ENCODE peak calls at places on chromosome 12, in seven cellular contexts. D, R, C, Y, O, Z and G are unnamed samples.

GRCh38 chr12:118058881-118059644 is 1.9 kb downstream of the WSB2 start:
- DNase-seq in D (peak; percentile 47), R (no peak), C (no peak), Y (no peak), O (no peak), Z (peak; percentile 57), G (no peak)

GRCh38 chr12:15789215-15790171 is at the start of gene EPS8:
- DNase-seq in D (peak; percentile 91), R (peak; percentile 93), C (peak; percentile 92), Y (peak; percentile 95), O (peak; percentile 92), Z (peak; percentile 92), G (peak; percentile 98)

GRCh38 chr12:106736051-106736957 is 38.2 kb upstream of the RIC8B start:
- DNase-seq in D (no peak), R (peak; percentile 42), C (no peak), Y (no peak), O (no peak), Z (peak; percentile 79), G (no peak)

GRCh38 chr12:53187145-53187899 is 6.6 kb upstream of the CSAD start:
- DNase-seq in D (no peak), R (no peak), C (no peak), Y (no peak), O (no peak), Z (peak; percentile 98), G (no peak)

GRCh38 chr12:106154781-106155273 is 16.1 kb upstream of the NUAK1 start:
- DNase-seq in D (no peak), R (no peak), C (no peak), Y (no peak), O (no peak), Z (no peak), G (no peak)

GRCh38 chr12:55736076-55736475 is 6.8 kb upstream of the GDF11 start:
- DNase-seq in D (no peak), R (no peak), C (no peak), Y (no peak), O (no peak), Z (no peak), G (no peak)

GRCh38 chr12:24222968-24223367 is 273.5 kb upstream of the SOX5 start:
- DNase-seq in D (peak; percentile 87), R (no peak), C (no peak), Y (no peak), O (peak; percentile 77), Z (no peak), G (no peak)

GRCh38 chr12:93434305-93434704 is 7.4 kb downstream of the UBE2N start:
- DNase-seq in D (peak; percentile 43), R (no peak), C (no peak), Y (no peak), O (peak; percentile 26), Z (no peak), G (no peak)

GRCh38 chr12:6326316-6326959 is 15.4 kb downstream of the TNFRSF1A start:
- DNase-seq in D (peak; percentile 52), R (peak; percentile 94), C (no peak), Y (peak; percentile 90), O (peak; percentile 82), Z (no peak), G (no peak)

GRCh38 chr12:46946137-46946536 is 120.3 kb upstream of the SLC38A4 start:
- DNase-seq in D (peak; percentile 95), R (no peak), C (no peak), Y (no peak), O (peak; percentile 57), Z (no peak), G (no peak)

GRCh38 chr12:111991946-111992345 is 21.0 kb downstream of the TMEM116 start:
- DNase-seq in D (peak; percentile 69), R (no peak), C (no peak), Y (no peak), O (peak; percentile 26), Z (no peak), G (no peak)
- H2AK5ac ChIP-seq in D (no peak overlapping the region), R (no peak overlapping the region), C (no peak overlapping the region), Y (no peak overlapping the region), O (no peak overlapping the region), Z (no peak overlapping the region), G (no peak overlapping the region)

DNA sequence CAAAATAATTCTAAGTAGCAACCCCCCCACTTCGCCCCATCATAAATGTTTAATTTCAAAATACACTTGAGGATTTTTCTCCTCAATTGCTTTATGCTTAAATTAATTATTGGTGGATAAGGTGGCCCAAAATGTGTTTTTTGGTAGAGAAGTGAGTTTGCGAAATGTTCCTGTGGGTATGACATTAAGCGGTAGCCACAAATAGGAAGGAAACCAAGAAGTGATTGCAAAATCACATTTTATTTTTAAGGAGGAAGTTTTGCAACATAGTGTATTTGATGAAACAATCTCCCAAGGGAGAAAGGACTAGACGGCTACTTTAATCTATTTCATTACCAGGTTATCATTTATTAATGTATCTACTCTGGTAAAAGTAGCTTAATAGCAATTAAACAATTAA is 25.5 kb downstream of the SLC25A3 start:
- DNase-seq in D (peak; percentile 25), R (no peak), C (no peak), Y (no peak), O (peak; percentile 68), Z (no peak), G (no peak)
- H4K8ac ChIP-seq in D (no peak overlapping the region), R (no peak overlapping the region), C (no peak overlapping the region), Y (no peak overlapping the region), O (no peak overlapping the region), Z (no peak overlapping the region), G (no peak overlapping the region)

GRCh38 chr12:96132819-96133218 is 61.4 kb upstream of the ELK3 start:
- DNase-seq in D (no peak), R (peak; percentile 46), C (no peak), Y (no peak), O (no peak), Z (no peak), G (no peak)

GRCh38 chr12:96136129-96136528 is 58.0 kb upstream of the ELK3 start:
- DNase-seq in D (peak; percentile 61), R (peak; percentile 74), C (no peak), Y (no peak), O (peak; percentile 42), Z (no peak), G (no peak)

GRCh38 chr12:96130396-96131059 is 63.6 kb upstream of the ELK3 start:
- DNase-seq in D (no peak), R (no peak), C (no peak), Y (no peak), O (no peak), Z (no peak), G (no peak)

GRCh38 chr12:96134200-96134599 is 60.0 kb upstream of the ELK3 start:
- DNase-seq in D (no peak), R (no peak), C (no peak), Y (no peak), O (no peak), Z (no peak), G (no peak)

GRCh38 chr12:96131230-96131788 is 62.9 kb upstream of the ELK3 start:
- DNase-seq in D (no peak), R (no peak), C (no peak), Y (no peak), O (no peak), Z (no peak), G (no peak)
- H2AK5ac ChIP-seq in D (no peak overlapping the region), R (no peak overlapping the region), C (no peak overlapping the region), Y (no peak overlapping the region), O (no peak overlapping the region), Z (no peak overlapping the region), G (no peak overlapping the region)

GRCh38 chr12:89213747-89214146 is 138.6 kb downstream of the DUSP6 start:
- DNase-seq in D (no peak), R (no peak), C (no peak), Y (no peak), O (no peak), Z (no peak), G (no peak)

GRCh38 chr12:89212339-89212771 is 139.9 kb downstream of the DUSP6 start:
- DNase-seq in D (no peak), R (no peak), C (no peak), Y (no peak), O (no peak), Z (no peak), G (no peak)

GRCh38 chr12:89217472-89217871 is 134.8 kb downstream of the DUSP6 start:
- DNase-seq in D (no peak), R (no peak), C (no peak), Y (no peak), O (peak; percentile 20), Z (no peak), G (no peak)

GRCh38 chr12:89213139-89213538 is 139.2 kb downstream of the DUSP6 start:
- DNase-seq in D (no peak), R (no peak), C (no peak), Y (no peak), O (no peak), Z (no peak), G (no peak)

GRCh38 chr12:89216141-89216952 is 136.0 kb downstream of the DUSP6 start:
- DNase-seq in D (no peak), R (no peak), C (no peak), Y (no peak), O (no peak), Z (no peak), G (no peak)
- H4K8ac ChIP-seq in D (no peak overlapping the region), R (no peak overlapping the region), C (no peak overlapping the region), Y (no peak overlapping the region), O (no peak overlapping the region), Z (no peak overlapping the region), G (no peak overlapping the region)

DNA sequence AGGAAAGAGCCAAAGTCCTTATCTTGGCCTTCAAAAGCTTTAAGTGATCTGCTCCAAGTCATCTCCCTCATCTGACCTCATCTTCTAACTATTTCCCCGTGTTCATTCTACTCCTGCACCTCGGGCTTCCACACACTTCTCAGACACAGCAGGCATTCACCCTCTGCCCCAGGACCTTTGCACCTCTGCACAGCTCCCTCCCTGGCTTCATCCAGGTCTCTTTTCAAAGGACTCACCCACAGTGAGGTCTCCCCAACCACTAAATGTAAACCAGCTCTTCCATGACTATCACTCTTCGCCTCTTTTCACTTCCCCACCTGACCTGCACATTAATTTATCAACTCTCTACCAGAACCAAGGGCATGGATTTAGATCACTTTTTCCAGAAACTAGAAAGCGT is 161.8 kb downstream of the PIWIL1 start:
- DNase-seq in D (no peak), R (peak; percentile 35), C (no peak), Y (no peak), O (no peak), Z (no peak), G (no peak)
- H2AK5ac ChIP-seq in D (no peak overlapping the region), R (no peak overlapping the region), C (no peak overlapping the region), Y (no peak overlapping the region), O (no peak overlapping the region), Z (no peak overlapping the region), G (no peak overlapping the region)